ENCODE peak calls at places on chromosomes 16 and 17, in ten cellular contexts. Q is neural crest cell; U is fibroblast of lung; E is progenitor cell of endocrine pancreas; C is stimulated activated CD8-positive, alpha-beta memory T cell treated with anti-CD3 and anti-CD28 coated beads, Interleukin-4, amount 100 ng/mL, for 1 hour; K is GM18507; B is NCI-H345; V is upper lobe of left lung; A is GM19239; J is AG10803. I is an unnamed sample.

GRCh38 chr17:45073414-45074070 is 12.4 kb downstream of the NMT1 start:
- DNase-seq in Q (no peak), U (peak), E (no peak), C (no peak), K (no peak), B (no peak), V (no peak), A (no peak), J (peak), I (no peak)

GRCh38 chr17:79997004-79997673 is 38.5 kb downstream of the TBC1D16 start:
- DNase-seq in Q (no peak), U (no peak), E (no peak), C (peak), K (no peak), B (peak), V (no peak), A (peak), J (no peak), I (peak)

GRCh38 chr16:30659507-30660423 is 1.5 kb downstream of the FBRS start:
- DNase-seq in Q (no peak), U (peak), E (no peak), C (no peak), K (no peak), B (no peak), V (no peak), A (no peak), J (peak), I (no peak)

GRCh38 chr16:68496689-68497088 is 42.4 kb upstream of the ZFP90 start:
- DNase-seq in Q (no peak), U (no peak), E (no peak), C (no peak), K (no peak), B (no peak), V (no peak), A (no peak), J (no peak), I (no peak)

GRCh38 chr16:28537076-28537475 is 1.7 kb downstream of the NUPR1 start:
- DNase-seq in Q (no peak), U (no peak), E (no peak), C (no peak), K (no peak), B (peak), V (no peak), A (no peak), J (no peak), I (no peak)

GRCh38 chr16:56288019-56288418 is 96.7 kb downstream of the GNAO1 start:
- DNase-seq in Q (no peak), U (no peak), E (no peak), C (no peak), K (no peak), B (peak), V (no peak), A (no peak), J (no peak), I (no peak)

GRCh38 chr17:81512984-81513668 is 527 bp upstream of the ACTG1 start:
- DNase-seq in Q (peak), U (peak), E (peak), C (no peak), K (no peak), B (peak), V (peak), A (no peak), J (peak), I (no peak)

GRCh38 chr17:47708864-47709541 is 15.0 kb downstream of the TBKBP1 start:
- DNase-seq in Q (no peak), U (peak), E (no peak), C (no peak), K (no peak), B (no peak), V (peak), A (no peak), J (no peak), I (no peak)

GRCh38 chr16:12009462-12009861 is 32.9 kb downstream of the SNX29 start:
- DNase-seq in Q (no peak), U (no peak), E (no peak), C (no peak), K (no peak), B (no peak), V (no peak), A (no peak), J (no peak), I (no peak)

I was measured in activated CD8-positive, alpha-beta memory T cell treated with anti-CD3 and anti-CD28 coated beads for 1 hour.